ENCODE peak calls at places on chromosomes 12 and 14, in five cellular contexts. F is T1000; C is NCI-H1105 treated with DMSO at 0.1 percent for 48 hours; E is activated CD4-positive, alpha-beta T cell treated with anti-CD3 and anti-CD28 coated beads, Interleukin-2, amount 10 ng/mL, durations not matched to agents 7 days and 5 days; K is ureter. R is an unnamed sample.

GRCh38 chr12:16165506-16165905 is 112.0 kb downstream of the SLC15A5 start:
- DNase-seq in F (no peak), C (peak), E (no peak), K (peak), R (peak)

GRCh38 chr12:50049254-50050118 is 7.9 kb upstream of the ASIC1 start:
- DNase-seq in F (no peak), C (no peak), E (no peak), K (no peak), R (no peak)

GRCh38 chr12:93164103-93164880 is 213.4 kb upstream of the NUDT4 start:
- DNase-seq in F (no peak), C (no peak), E (no peak), K (no peak), R (no peak)

GRCh38 chr14:102074415-102074964 is 12.4 kb downstream of the HSP90AA1 start:
- DNase-seq in F (no peak), C (no peak), E (no peak), K (no peak), R (no peak)

GRCh38 chr12:1907652-1908611 is 10.5 kb downstream of the CACNA2D4 start:
- DNase-seq in F (no peak), C (no peak), E (no peak), K (peak), R (no peak)

GRCh38 chr12:110533607-110534006 is 31.5 kb downstream of the RAD9B start:
- DNase-seq in F (no peak), C (no peak), E (no peak), K (no peak), R (no peak)

GRCh38 chr12:78759387-78759786 is 105.2 kb upstream of the SYT1 start:
- DNase-seq in F (no peak), C (no peak), E (no peak), K (no peak), R (no peak)

GRCh38 chr12:52004042-52004648 is 2.6 kb upstream of the TAMALIN start:
- DNase-seq in F (no peak), C (peak), E (no peak), K (peak), R (no peak)

GRCh38 chr12:14656846-14657245 is 39.6 kb downstream of the GUCY2C start:
- DNase-seq in F (no peak), C (no peak), E (no peak), K (no peak), R (no peak)

GRCh38 chr12:31849090-31849687 is 110.0 kb upstream of the RESF1 start:
- DNase-seq in F (no peak), C (no peak), E (peak), K (no peak), R (peak)

GRCh38 chr12:60106207-60106606 is 510.4 kb downstream of the SLC16A7 start:
- DNase-seq in F (no peak), C (peak), E (no peak), K (no peak), R (peak)

GRCh38 chr14:60981626-60982455 is 796 bp downstream of the SLC38A6 start:
- DNase-seq in F (no peak), C (no peak), E (no peak), K (no peak), R (peak)

GRCh38 chr12:18400186-18400585 is 138.9 kb downstream of the PIK3C2G start:
- DNase-seq in F (no peak), C (no peak), E (no peak), K (no peak), R (no peak)

GRCh38 chr12:26830783-26831601 is 2.0 kb downstream of the ITPR2 start:
- DNase-seq in F (no peak), C (no peak), E (no peak), K (no peak), R (peak)